ENCODE peak calls at places on chromosomes 4 and X, in ten cellular contexts. Q is stomach, Y is testis, Z is PC-3, X is suprapubic skin, F is ovary, G is small intestine, K is GM23338, R is mesendoderm, B is K562. P is an unnamed sample.

GRCh38 chrX:39335447-39336235 is 534.4 kb downstream of the MID1IP1 start:
- DNase-seq in Q (no peak), Y (no peak), Z (no peak), X (no peak), F (no peak), G (peak; percentile 89), K (no peak), R (no peak), B (no peak), P (no peak)

GRCh38 chr4:44760142-44760898 is 34.0 kb upstream of the GNPDA2 start:
- DNase-seq in Q (no peak), Y (no peak), Z (peak; percentile 46), X (no peak), F (no peak), G (peak; percentile 35), K (peak; percentile 60), R (peak; percentile 22), B (peak; percentile 42), P (peak; percentile 29)

GRCh38 chr4:177356191-177356590 is 46.5 kb downstream of the NEIL3 start:
- DNase-seq in Q (no peak), Y (no peak), Z (no peak), X (no peak), F (no peak), G (no peak), K (no peak), R (no peak), B (no peak), P (no peak)

GRCh38 chr4:118586357-118586790 is 98.8 kb upstream of the METTL14 start:
- DNase-seq in Q (no peak), Y (peak; percentile 81), Z (no peak), X (no peak), F (peak; percentile 81), G (peak; percentile 27), K (peak; percentile 22), R (no peak), B (peak; percentile 45), P (peak; percentile 12)

GRCh38 chr4:160180206-160180605 is 1077.3 kb downstream of the RAPGEF2 start:
- DNase-seq in Q (no peak), Y (no peak), Z (peak; percentile 55), X (no peak), F (no peak), G (no peak), K (no peak), R (peak; percentile 5), B (no peak), P (no peak)

GRCh38 chr4:1690698-1691097 is 6.6 kb upstream of the FAM53A start:
- DNase-seq in Q (no peak), Y (no peak), Z (no peak), X (no peak), F (no peak), G (no peak), K (no peak), R (no peak), B (no peak), P (no peak)

GRCh38 chr4:127145001-127145400 is 487.8 kb upstream of the INTU start:
- DNase-seq in Q (no peak), Y (no peak), Z (no peak), X (no peak), F (no peak), G (no peak), K (no peak), R (no peak), B (no peak), P (no peak)

GRCh38 chr4:99949999-99950912 is at the start of gene H2AZ1:
- DNase-seq in Q (peak; percentile 99), Y (peak; percentile 99), Z (peak; percentile 95), X (peak; percentile 100), F (peak; percentile 97), G (peak; percentile 100), K (peak; percentile 99), R (peak; percentile 100), B (peak; percentile 99), P (peak; percentile 99)

GRCh38 chr4:147863111-147863747 is 131.3 kb downstream of the ARHGAP10 start:
- DNase-seq in Q (no peak), Y (no peak), Z (no peak), X (no peak), F (no peak), G (no peak), K (no peak), R (no peak), B (no peak), P (no peak)

GRCh38 chr4:147864591-147864990 is 132.7 kb downstream of the ARHGAP10 start:
- DNase-seq in Q (no peak), Y (no peak), Z (no peak), X (no peak), F (no peak), G (no peak), K (no peak), R (no peak), B (no peak), P (no peak)

GRCh38 chr4:147862043-147862692 is 130.3 kb downstream of the ARHGAP10 start:
- DNase-seq in Q (no peak), Y (no peak), Z (no peak), X (no peak), F (no peak), G (peak; percentile 24), K (no peak), R (no peak), B (no peak), P (no peak)

GRCh38 chr4:147865926-147866325 is 134.0 kb downstream of the ARHGAP10 start:
- DNase-seq in Q (no peak), Y (no peak), Z (no peak), X (no peak), F (no peak), G (no peak), K (peak; percentile 76), R (peak; percentile 18), B (no peak), P (no peak)

GRCh38 chr4:147863808-147864472 is 132.1 kb downstream of the ARHGAP10 start:
- DNase-seq in Q (no peak), Y (no peak), Z (no peak), X (no peak), F (peak; percentile 43), G (no peak), K (no peak), R (no peak), B (no peak), P (no peak)
- H3K4me1 ChIP-seq in Q (peaks cover 55% of the 10 kb centered on the region), Y (peaks cover 42% of the 10 kb centered on the region), Z (no peaks in the 10 kb centered on the region), X (peaks cover 24% of the 10 kb centered on the region), F (peaks cover 18% of the 10 kb centered on the region), G (no peaks in the 10 kb centered on the region), K (peaks cover 28% of the 10 kb centered on the region), R (no peaks in the 10 kb centered on the region), B (no peaks in the 10 kb centered on the region), P (peaks cover 18% of the 10 kb centered on the region)

GRCh38 chr4:94274912-94275311 is 67.2 kb downstream of the SMARCAD1 start:
- DNase-seq in Q (no peak), Y (no peak), Z (peak; percentile 46), X (no peak), F (no peak), G (no peak), K (no peak), R (no peak), B (no peak), P (no peak)

GRCh38 chr4:94277539-94277938 is 65.1 kb downstream of the HPGDS start:
- DNase-seq in Q (no peak), Y (no peak), Z (no peak), X (no peak), F (no peak), G (peak; percentile 24), K (no peak), R (no peak), B (no peak), P (no peak)

GRCh38 chr4:94276204-94276603 is 66.4 kb downstream of the HPGDS start:
- DNase-seq in Q (no peak), Y (no peak), Z (no peak), X (no peak), F (no peak), G (no peak), K (no peak), R (no peak), B (no peak), P (no peak)

GRCh38 chr4:94278777-94279176 is 63.9 kb downstream of the HPGDS start:
- DNase-seq in Q (no peak), Y (no peak), Z (no peak), X (no peak), F (no peak), G (no peak), K (no peak), R (no peak), B (no peak), P (no peak)
- H3K36me3 ChIP-seq in Q (peaks cover 95% of the 10 kb centered on the region), Y (no peaks in the 10 kb centered on the region), Z (peaks cover 22% of the 10 kb centered on the region), X (peaks cover 84% of the 10 kb centered on the region), F (no peaks in the 10 kb centered on the region), G (no peaks in the 10 kb centered on the region), K (peaks cover 60% of the 10 kb centered on the region), R (peaks cover 3% of the 10 kb centered on the region), B (peaks cover 71% of the 10 kb centered on the region), P (peaks cover 50% of the 10 kb centered on the region)

GRCh38 chrX:17559728-17560379 is 177.4 kb upstream of the SCML1 start:
- DNase-seq in Q (peak; percentile 47), Y (no peak), Z (peak; percentile 91), X (no peak), F (no peak), G (no peak), K (peak; percentile 38), R (peak; percentile 66), B (no peak), P (no peak)

GRCh38 chrX:17563515-17563914 is 173.8 kb upstream of the SCML1 start:
- DNase-seq in Q (no peak), Y (no peak), Z (peak; percentile 47), X (no peak), F (no peak), G (no peak), K (no peak), R (no peak), B (no peak), P (no peak)

GRCh38 chrX:17564689-17565409 is 172.4 kb upstream of the SCML1 start:
- DNase-seq in Q (no peak), Y (no peak), Z (no peak), X (no peak), F (no peak), G (no peak), K (no peak), R (no peak), B (no peak), P (no peak)

GRCh38 chrX:17560385-17560784 is 176.9 kb upstream of the SCML1 start:
- DNase-seq in Q (no peak), Y (no peak), Z (peak; percentile 28), X (no peak), F (no peak), G (no peak), K (no peak), R (no peak), B (no peak), P (no peak)

DNA sequence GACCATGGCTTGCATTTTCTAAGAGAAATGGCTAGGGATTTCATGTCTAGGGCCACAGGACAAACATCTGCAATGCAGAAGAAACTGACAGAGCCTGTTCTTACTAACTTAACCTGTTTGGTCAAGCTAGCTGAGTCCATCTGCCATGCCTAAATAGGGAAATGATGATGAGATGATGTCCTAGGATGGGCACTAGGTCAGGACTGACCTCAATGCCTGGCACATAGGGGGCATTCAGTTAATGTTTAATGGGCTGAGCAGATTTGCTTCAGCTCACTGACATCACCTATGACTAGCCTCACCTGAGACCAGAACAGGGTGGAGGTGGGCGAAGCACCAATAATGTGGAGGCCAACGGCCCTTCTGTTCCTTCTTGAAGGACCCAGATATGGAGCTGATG is 174.2 kb upstream of the SCML1 start:
- DNase-seq in Q (no peak), Y (no peak), Z (peak; percentile 32), X (no peak), F (no peak), G (no peak), K (no peak), R (no peak), B (no peak), P (no peak)
- H3K4me1 ChIP-seq in Q (peaks cover 24% of the 10 kb centered on the region), Y (no peaks in the 10 kb centered on the region), Z (peaks cover 26% of the 10 kb centered on the region), X (peaks cover 11% of the 10 kb centered on the region), F (no peaks in the 10 kb centered on the region), G (no peaks in the 10 kb centered on the region), K (peaks cover 18% of the 10 kb centered on the region), R (peaks cover 2% of the 10 kb centered on the region), B (no peaks in the 10 kb centered on the region), P (peaks cover 6% of the 10 kb centered on the region)

DNA sequence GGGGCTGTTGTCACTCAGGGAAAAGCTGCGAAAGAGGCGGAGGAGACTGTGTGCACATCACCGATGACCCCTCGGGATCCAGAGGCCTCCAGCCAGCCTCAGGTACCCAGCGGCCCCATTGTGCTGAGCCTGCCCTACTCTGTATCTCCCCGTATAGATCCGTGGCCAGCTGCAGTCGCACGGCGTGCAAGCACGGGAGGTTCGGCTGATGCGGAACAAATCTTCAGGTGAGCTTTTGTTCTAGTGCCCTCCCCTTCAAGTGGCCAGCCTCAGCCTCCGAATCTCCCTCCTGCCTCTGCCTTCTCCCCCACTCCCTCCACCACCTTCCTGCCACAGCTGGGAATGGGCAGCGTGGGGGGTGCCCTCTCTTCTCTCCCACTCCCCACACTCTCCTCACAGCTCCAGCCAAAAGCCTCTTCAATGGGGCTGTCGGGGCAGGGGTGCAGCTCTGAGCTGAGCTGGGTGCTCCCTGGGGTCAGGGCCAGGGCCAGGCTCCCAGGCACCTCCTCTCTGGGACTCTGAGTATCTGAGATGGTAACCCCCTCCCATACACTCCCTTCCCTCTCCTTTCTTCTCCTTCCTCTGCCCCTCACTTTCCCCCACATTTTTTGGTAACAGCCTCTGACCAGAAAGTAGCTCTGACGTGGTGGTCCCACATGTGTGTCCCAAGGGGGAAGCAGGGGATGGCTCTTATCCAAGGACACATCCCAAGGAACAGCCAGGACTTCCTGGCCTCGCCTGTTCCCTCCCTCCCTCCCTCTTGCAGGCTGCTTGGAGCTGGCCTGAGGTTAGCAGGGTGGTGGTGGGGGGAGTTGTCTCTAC is 20.4 kb upstream of the UBA1 start:
- DNase-seq in Q (peak; percentile 20), Y (no peak), Z (no peak), X (no peak), F (no peak), G (no peak), K (no peak), R (no peak), B (no peak), P (no peak)
- H3K36me3 ChIP-seq in Q (peaks cover 94% of the 10 kb centered on the region), Y (no peaks in the 10 kb centered on the region), Z (peaks cover 15% of the 10 kb centered on the region), X (peaks cover 72% of the 10 kb centered on the region), F (no peaks in the 10 kb centered on the region), G (peaks cover 5% of the 10 kb centered on the region), K (peaks cover 3% of the 10 kb centered on the region), R (no peaks in the 10 kb centered on the region), B (peaks cover 85% of the 10 kb centered on the region), P (peaks cover 93% of the 10 kb centered on the region)

P was measured in HAP-1.